ENCODE peak calls at places on chromosomes 6 and 20, in five cellular contexts. Y is adrenal gland, B is uterus, D is spleen, A is heart left ventricle. X is an unnamed sample.

GRCh38 chr6:1310628-1311399 is 1.1 kb upstream of the FOXQ1 start:
- DNase-seq in Y (no peak), B (no peak), D (peak; percentile 66), A (no peak), X (peak; percentile 79)

GRCh38 chr20:49583669-49584417 is 15.9 kb upstream of the PTGIS start:
- DNase-seq in Y (peak; percentile 72), B (peak; percentile 91), D (no peak), A (peak; percentile 86), X (peak; percentile 90)

GRCh38 chr20:34582911-34583310 is 24.4 kb downstream of the MAP1LC3A start:
- DNase-seq in Y (no peak), B (no peak), D (no peak), A (no peak), X (no peak)

GRCh38 chr20:10447028-10447427 is 11.9 kb downstream of the SLX4IP start:
- DNase-seq in Y (no peak), B (no peak), D (no peak), A (no peak), X (peak; percentile 30)

GRCh38 chr20:41133709-41134361 is 3.5 kb upstream of the PLCG1 start:
- DNase-seq in Y (no peak), B (no peak), D (no peak), A (no peak), X (no peak)

GRCh38 chr6:25138024-25138696 is 141.0 kb upstream of the CARMIL1 start:
- DNase-seq in Y (peak; percentile 70), B (peak; percentile 61), D (peak; percentile 81), A (peak; percentile 63), X (peak; percentile 51)

GRCh38 chr6:42049116-42049809 is 1.1 kb upstream of the TAF8 start:
- DNase-seq in Y (peak; percentile 54), B (peak; percentile 33), D (peak; percentile 90), A (no peak), X (no peak)

GRCh38 chr6:130183271-130184222 is 39.2 kb downstream of the SAMD3 start:
- DNase-seq in Y (no peak), B (no peak), D (no peak), A (no peak), X (no peak)

GRCh38 chr6:49646942-49647341 is 10.3 kb upstream of the RHAG start:
- DNase-seq in Y (no peak), B (no peak), D (no peak), A (no peak), X (no peak)

GRCh38 chr20:24949756-24950127 is 673 bp downstream of the CST7 start:
- DNase-seq in Y (no peak), B (no peak), D (peak; percentile 81), A (no peak), X (peak; percentile 24)

GRCh38 chr20:48742233-48742632 is 85.6 kb downstream of the PREX1 start:
- DNase-seq in Y (no peak), B (no peak), D (no peak), A (no peak), X (no peak)

GRCh38 chr6:128053109-128053508 is 152.3 kb upstream of the THEMIS start:
- DNase-seq in Y (no peak), B (no peak), D (no peak), A (no peak), X (no peak)

GRCh38 chr20:17531537-17532025 is 402 bp upstream of the BFSP1 start:
- DNase-seq in Y (no peak), B (no peak), D (no peak), A (no peak), X (no peak)

GRCh38 chr6:38651121-38651784 is 11.5 kb upstream of the BTBD9 start:
- DNase-seq in Y (no peak), B (no peak), D (no peak), A (no peak), X (no peak)

GRCh38 chr20:17566345-17566744 is 3.5 kb upstream of the DSTN start:
- DNase-seq in Y (no peak), B (no peak), D (no peak), A (no peak), X (no peak)

GRCh38 chr6:41336824-41337223 is 1.4 kb downstream of the NCR2 start:
- DNase-seq in Y (no peak), B (no peak), D (no peak), A (no peak), X (no peak)

GRCh38 chr20:38779247-38780097 is 26.0 kb upstream of the PPP1R16B start:
- DNase-seq in Y (no peak), B (no peak), D (no peak), A (no peak), X (no peak)

GRCh38 chr6:5995705-5996686 is 10.7 kb downstream of the NRN1 start:
- DNase-seq in Y (peak; percentile 72), B (peak; percentile 46), D (peak; percentile 87), A (peak; percentile 81), X (no peak)

GRCh38 chr20:47215653-47216397 is 140.7 kb downstream of the ZMYND8 start:
- DNase-seq in Y (peak; percentile 46), B (no peak), D (no peak), A (no peak), X (no peak)

GRCh38 chr6:72316675-72317380 is 305.0 kb upstream of the KCNQ5 start:
- DNase-seq in Y (no peak), B (peak; percentile 8), D (peak; percentile 41), A (peak; percentile 15), X (no peak)

GRCh38 chr6:132900849-132901248 is 86.5 kb downstream of the RPS12 start:
- DNase-seq in Y (no peak), B (no peak), D (no peak), A (no peak), X (no peak)

GRCh38 chr20:18514127-18514526 is 6.4 kb downstream of the SEC23B start:
- DNase-seq in Y (no peak), B (no peak), D (no peak), A (no peak), X (no peak)

GRCh38 chr6:11994875-11995461 is 17.1 kb upstream of the HIVEP1 start:
- DNase-seq in Y (no peak), B (no peak), D (no peak), A (no peak), X (no peak)

GRCh38 chr20:48380661-48381060 is 447.1 kb downstream of the PREX1 start:
- DNase-seq in Y (no peak), B (no peak), D (no peak), A (no peak), X (no peak)

GRCh38 chr20:56359212-56360132 is 698 bp downstream of the FAM210B start:
- DNase-seq in Y (peak; percentile 66), B (peak; percentile 38), D (peak; percentile 86), A (peak; percentile 60), X (peak; percentile 38)

GRCh38 chr20:22106308-22106938 is 401.0 kb downstream of the PAX1 start:
- DNase-seq in Y (no peak), B (no peak), D (no peak), A (no peak), X (no peak)

GRCh38 chr20:35942243-35942642 is 12.1 kb downstream of the SCAND1 start:
- DNase-seq in Y (no peak), B (no peak), D (no peak), A (no peak), X (no peak)

GRCh38 chr20:35575958-35576357 is 34.1 kb downstream of the ERGIC3 start:
- DNase-seq in Y (no peak), B (no peak), D (no peak), A (no peak), X (peak; percentile 85)

GRCh38 chr20:4961746-4962145 is 39.6 kb downstream of the SLC23A2 start:
- DNase-seq in Y (peak; percentile 82), B (no peak), D (no peak), A (no peak), X (no peak)

GRCh38 chr20:62998449-62998848 is 8.3 kb downstream of the BHLHE23 start:
- DNase-seq in Y (no peak), B (no peak), D (no peak), A (no peak), X (no peak)
- H3K4me3 ChIP-seq in Y (no peak overlapping the region), B (no peak overlapping the region), D (no peak overlapping the region), A (no peak overlapping the region), X (no peak overlapping the region)

GRCh38 chr6:108080010-108080780 is 5.7 kb upstream of the OSTM1 start:
- DNase-seq in Y (no peak), B (no peak), D (no peak), A (no peak), X (no peak)

GRCh38 chr6:108078191-108078590 is 3.6 kb upstream of the OSTM1 start:
- DNase-seq in Y (no peak), B (no peak), D (no peak), A (no peak), X (no peak)

GRCh38 chr6:108074057-108074358 is 533 bp downstream of the OSTM1 start:
- DNase-seq in Y (no peak), B (no peak), D (no peak), A (no peak), X (no peak)

GRCh38 chr6:108071736-108072276 is 2.7 kb downstream of the OSTM1 start:
- DNase-seq in Y (no peak), B (no peak), D (no peak), A (no peak), X (no peak)

GRCh38 chr6:108074359-108075144 is at the start of gene OSTM1:
- DNase-seq in Y (peak; percentile 91), B (peak; percentile 93), D (peak; percentile 99), A (peak; percentile 91), X (peak; percentile 94)
- TF ChIP-seq POLR2A in Y (peak; percentile 65), B (peak; percentile 84), D (peak; percentile 32), A (no peak), X (no peak)

DNA sequence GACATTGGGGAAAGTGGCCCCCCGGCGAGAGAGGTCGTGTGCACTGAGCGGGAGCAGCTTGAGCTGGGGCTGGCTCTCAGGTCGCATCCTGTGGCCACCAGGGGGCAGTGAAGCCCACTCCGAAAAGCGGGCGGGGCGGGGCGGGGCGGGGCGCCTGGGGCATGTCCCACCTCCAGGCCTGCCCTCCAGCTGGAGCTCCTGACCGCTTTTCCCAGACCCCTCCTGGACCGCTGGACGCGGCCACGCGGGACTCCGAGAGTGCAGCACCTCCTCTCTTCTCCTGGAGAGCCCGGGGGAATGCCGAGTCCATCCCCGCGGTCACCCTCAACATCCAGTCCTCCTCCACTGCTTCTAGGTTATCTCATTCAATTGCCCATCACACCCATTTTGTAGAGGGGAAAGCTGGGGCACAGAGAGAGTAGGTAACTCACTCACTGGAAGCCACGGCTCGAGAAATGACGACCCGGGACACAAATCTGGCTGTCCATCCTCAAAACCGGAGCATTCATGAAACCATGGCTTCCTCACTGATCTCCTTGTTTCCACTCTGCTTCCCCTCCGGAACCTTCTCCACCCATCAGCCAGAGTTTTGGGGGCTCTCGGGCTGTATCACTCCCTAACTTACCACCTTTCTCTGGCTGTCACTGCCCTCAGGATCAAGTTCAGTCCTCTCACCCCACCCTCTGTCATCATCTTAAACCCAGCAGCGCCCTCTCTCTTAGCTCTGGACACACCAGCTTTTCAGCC is 24.1 kb downstream of the COX4I2 start:
- DNase-seq in Y (peak; percentile 85), B (peak; percentile 82), D (peak; percentile 95), A (peak; percentile 87), X (peak; percentile 86)
- H3K4me3 ChIP-seq in Y (peak overlapping the region; percentile 49), B (peak overlapping the region; percentile 30), D (peak overlapping the region; percentile 21), A (peak overlapping the region; percentile 58), X (peak overlapping the region; percentile 36)

GRCh38 chr6:30612687-30613248 is 4.3 kb downstream of the PPP1R10 start:
- DNase-seq in Y (no peak), B (no peak), D (no peak), A (no peak), X (no peak)

GRCh38 chr6:30613251-30614043 is 3.6 kb downstream of the PPP1R10 start:
- DNase-seq in Y (no peak), B (no peak), D (no peak), A (no peak), X (no peak)

GRCh38 chr6:30611150-30611855 is 5.7 kb downstream of the PPP1R10 start:
- DNase-seq in Y (no peak), B (no peak), D (no peak), A (no peak), X (no peak)

GRCh38 chr6:30611856-30612194 is 5.2 kb downstream of the PPP1R10 start:
- DNase-seq in Y (no peak), B (no peak), D (no peak), A (no peak), X (no peak)

GRCh38 chr6:30612213-30612612 is 4.8 kb downstream of the PPP1R10 start:
- DNase-seq in Y (no peak), B (no peak), D (no peak), A (no peak), X (no peak)
- TF ChIP-seq POLR2A in Y (no peak), B (no peak), D (no peak), A (no peak), X (no peak)

X was measured in stomach.